ENCODE peak calls at places on chromosomes 2 and 18, in eight cellular contexts. G is neural progenitor cell, F is spleen, U is fibroblast of lung, K is cardiac muscle cell, Y is B cell, N is H9, D is endothelial cell. E is an unnamed sample.

GRCh38 chr2:236489895-236490404 is 79.7 kb upstream of the ACKR3 start:
- DNase-seq in K (no peak), U (no peak), G (no peak), F (no peak), N (no peak), D (no peak), Y (no peak), E (no peak)

GRCh38 chr2:138536302-138536701 is 34.7 kb downstream of the SPOPL start:
- DNase-seq in F (no peak), G (peak), N (peak), U (peak), D (no peak), Y (no peak), K (peak), E (peak)

GRCh38 chr2:32678825-32679224 is 51.0 kb downstream of the TTC27 start:
- DNase-seq in D (no peak), G (no peak), K (peak), U (peak), N (no peak), Y (no peak), F (no peak), E (no peak)

GRCh38 chr2:216352653-216353270 is 19.5 kb downstream of the MARCHF4 start:
- DNase-seq in F (no peak), N (no peak), Y (no peak), K (no peak), G (no peak), U (peak), D (no peak), E (no peak)

GRCh38 chr2:222518570-222519381 is 94.4 kb downstream of the SGPP2 start:
- DNase-seq in N (no peak), G (peak), D (no peak), F (no peak), K (peak), Y (no peak), U (peak), E (no peak)

GRCh38 chr2:20584045-20584636 is 66.8 kb downstream of the HS1BP3 start:
- DNase-seq in D (no peak), U (no peak), Y (no peak), F (peak), G (no peak), K (no peak), N (peak), E (no peak)

GRCh38 chr18:13126966-13127598 is 91.5 kb upstream of the LDLRAD4 start:
- DNase-seq in N (no peak), U (no peak), G (no peak), F (no peak), D (no peak), K (no peak), Y (no peak), E (no peak)

GRCh38 chr2:230898016-230898415 is 27.0 kb downstream of the GPR55 start:
- DNase-seq in N (peak), K (no peak), F (peak), D (no peak), U (no peak), G (no peak), Y (no peak), E (no peak)

GRCh38 chr2:155080394-155080793 is 381.9 kb downstream of the KCNJ3 start:
- DNase-seq in Y (no peak), G (no peak), N (no peak), U (no peak), D (no peak), K (no peak), F (no peak), E (no peak)

GRCh38 chr2:41998201-41998781 is 49.5 kb upstream of the PKDCC start:
- DNase-seq in U (no peak), Y (no peak), N (no peak), D (no peak), K (no peak), F (no peak), G (no peak), E (no peak)

GRCh38 chr18:22335644-22336275 is 82.0 kb downstream of the CTAGE1 start:
- DNase-seq in K (no peak), F (no peak), Y (no peak), N (no peak), G (no peak), U (no peak), D (peak), E (no peak)

GRCh38 chr2:201396595-201396994 is 39.5 kb upstream of the FLACC1 start:
- DNase-seq in K (no peak), G (no peak), Y (no peak), F (no peak), U (no peak), D (no peak), N (no peak), E (no peak)

GRCh38 chr2:165373322-165374025 is 96.0 kb upstream of the CSRNP3 start:
- DNase-seq in N (no peak), G (no peak), D (no peak), U (no peak), F (no peak), Y (no peak), K (no peak), E (no peak)

GRCh38 chr2:220006152-220006551 is 378.7 kb downstream of the SLC4A3 start:
- DNase-seq in N (no peak), D (no peak), Y (no peak), U (peak), F (no peak), G (no peak), K (peak), E (no peak)

GRCh38 chr2:56168163-56168562 is 15.6 kb upstream of the CCDC85A start:
- DNase-seq in G (no peak), D (no peak), N (no peak), U (peak), Y (no peak), F (no peak), K (peak), E (no peak)

GRCh38 chr2:118911936-118912335 is 30.1 kb upstream of the MARCO start:
- DNase-seq in G (no peak), F (no peak), D (no peak), K (no peak), U (no peak), N (no peak), Y (no peak), E (no peak)

GRCh38 chr18:21341141-21341540 is 99.1 kb downstream of the GREB1L start:
- DNase-seq in N (no peak), Y (no peak), K (no peak), F (no peak), D (no peak), U (peak), G (no peak), E (no peak)

GRCh38 chr2:15643209-15643500 is 51.5 kb downstream of the DDX1 start:
- DNase-seq in F (no peak), D (no peak), N (no peak), U (no peak), G (peak), K (no peak), Y (no peak), E (no peak)

GRCh38 chr2:98909381-98910211 is 26.4 kb downstream of the CRACDL start:
- DNase-seq in D (peak), G (peak), U (peak), F (peak), K (peak), N (peak), Y (no peak), E (no peak)

GRCh38 chr2:239714116-239714515 is 311.0 kb downstream of the NDUFA10 start:
- DNase-seq in F (peak), K (no peak), G (no peak), N (no peak), Y (no peak), U (no peak), D (no peak), E (no peak)

GRCh38 chr2:179239194-179239593 is 25.4 kb downstream of the SESTD1 start:
- DNase-seq in U (peak), K (no peak), F (no peak), G (no peak), Y (no peak), D (no peak), N (no peak), E (no peak)

GRCh38 chr2:120486946-120487345 is 141.0 kb downstream of the INHBB start:
- DNase-seq in U (no peak), F (peak), D (no peak), G (no peak), K (no peak), Y (no peak), N (no peak), E (no peak)

GRCh38 chr2:110115291-110116032 is at the start of gene MALL:
- DNase-seq in F (no peak), Y (no peak), D (peak), U (peak), K (no peak), G (peak), N (peak), E (no peak)

GRCh38 chr2:86806059-86806857 is 15.5 kb upstream of the CD8A start:
- DNase-seq in U (no peak), Y (no peak), G (no peak), N (no peak), K (no peak), D (no peak), F (no peak), E (no peak)

GRCh38 chr2:86809481-86810121 is 18.9 kb upstream of the CD8A start:
- DNase-seq in F (no peak), G (no peak), Y (peak), N (peak), D (no peak), U (no peak), K (no peak), E (no peak)

GRCh38 chr2:86807121-86807461 is 16.4 kb upstream of the CD8A start:
- DNase-seq in N (no peak), F (no peak), D (no peak), G (no peak), K (no peak), Y (no peak), U (no peak), E (no peak)

GRCh38 chr2:86808315-86809161 is 17.8 kb upstream of the CD8A start:
- DNase-seq in K (peak), F (peak), N (peak), D (peak), G (peak), Y (peak), U (peak), E (peak)

DNA sequence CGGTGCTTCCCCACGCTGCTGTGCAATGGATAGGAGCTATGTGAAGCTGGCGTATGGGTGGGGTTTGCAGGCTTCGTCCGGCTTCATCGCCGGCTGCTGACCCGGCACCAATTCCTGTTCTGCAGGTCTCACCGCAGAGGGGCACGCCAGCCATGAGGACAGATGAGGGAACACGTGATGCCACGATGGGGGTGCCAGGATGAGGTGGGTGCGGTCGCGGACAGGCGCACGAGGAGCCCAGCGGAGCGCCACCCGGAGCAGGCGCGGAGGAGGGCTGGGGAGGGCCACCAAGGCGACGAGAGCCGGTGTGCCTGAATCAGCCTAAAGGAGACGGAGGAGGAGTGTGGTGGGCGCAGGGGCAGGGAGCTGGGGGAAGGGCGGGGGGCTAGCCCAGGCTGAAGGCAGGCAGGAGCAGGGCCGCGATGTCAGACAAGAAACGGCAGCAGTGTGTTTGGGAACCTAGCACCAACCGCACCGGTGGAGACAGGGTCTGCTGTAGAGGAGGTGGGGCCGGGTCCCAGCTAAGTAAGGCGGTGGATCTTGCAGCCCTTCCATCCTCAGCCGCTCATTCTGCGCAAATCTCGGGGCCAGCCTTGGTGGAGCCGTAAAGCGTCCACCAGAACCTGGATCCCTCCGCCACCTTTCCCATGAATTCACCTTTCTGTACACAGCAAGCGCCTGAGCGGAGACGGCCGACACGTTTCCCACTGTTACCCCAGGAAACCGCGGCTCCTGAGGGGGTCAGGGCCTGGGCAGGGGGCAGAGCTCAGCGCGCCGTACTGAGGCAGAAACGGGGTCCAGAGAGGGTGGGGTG is 17.0 kb upstream of the CD8A start:
- DNase-seq in U (peak), F (peak), N (peak), D (peak), G (peak), K (peak), Y (peak), E (peak)
- TF ChIP-seq CTCF in U (no peak), F (no peak), N (no peak), D (no peak), G (no peak), K (no peak), Y (no peak), E (no peak)

DNA sequence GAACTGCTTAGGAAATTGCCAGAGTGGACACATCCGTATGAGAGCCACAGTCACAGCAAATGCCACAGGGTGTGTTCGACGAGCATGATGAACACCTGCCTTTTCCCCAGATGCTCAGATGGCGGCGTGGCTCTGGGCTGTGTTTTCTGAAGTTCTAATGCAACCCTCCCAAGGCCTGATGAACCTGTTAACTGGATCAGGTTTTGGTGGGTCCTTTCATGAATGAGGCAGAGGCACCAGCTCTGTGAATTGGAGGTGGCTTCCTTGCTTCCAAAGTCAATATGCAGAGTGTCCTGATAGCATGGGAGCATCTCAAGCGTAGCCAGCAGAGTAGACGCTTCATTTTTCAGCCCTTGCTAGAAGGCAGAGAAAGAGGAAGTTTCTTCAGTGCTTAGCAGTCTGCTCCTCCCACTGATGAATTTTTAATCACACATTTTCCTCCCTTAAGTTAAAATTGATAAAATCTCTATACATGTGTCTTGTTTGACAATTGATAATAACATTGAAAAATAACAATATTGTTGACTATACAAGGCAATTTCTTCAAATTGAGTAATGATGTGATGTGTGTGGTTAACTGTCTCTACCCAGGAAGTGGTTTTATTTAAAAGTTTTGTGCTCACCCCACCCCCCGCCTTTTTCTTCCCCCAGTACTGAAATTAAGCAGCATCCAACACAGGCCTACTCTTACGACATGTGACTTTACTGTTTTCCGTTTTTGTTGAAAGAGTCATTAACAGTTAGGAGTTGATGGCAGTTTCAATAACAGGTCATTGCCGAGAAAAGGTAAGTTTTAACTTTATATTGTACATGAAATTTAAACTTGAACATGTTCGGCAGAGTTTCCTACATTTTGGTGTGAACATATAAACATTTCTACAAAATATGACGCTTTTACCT is at the start of gene ARHGAP15:
- DNase-seq in U (no peak), F (peak), G (no peak), N (no peak), Y (peak), K (no peak), D (no peak), E (peak)
- TF ChIP-seq CTCF in U (no peak), F (no peak), G (no peak), N (no peak), Y (no peak), K (no peak), D (no peak), E (no peak)

DNA sequence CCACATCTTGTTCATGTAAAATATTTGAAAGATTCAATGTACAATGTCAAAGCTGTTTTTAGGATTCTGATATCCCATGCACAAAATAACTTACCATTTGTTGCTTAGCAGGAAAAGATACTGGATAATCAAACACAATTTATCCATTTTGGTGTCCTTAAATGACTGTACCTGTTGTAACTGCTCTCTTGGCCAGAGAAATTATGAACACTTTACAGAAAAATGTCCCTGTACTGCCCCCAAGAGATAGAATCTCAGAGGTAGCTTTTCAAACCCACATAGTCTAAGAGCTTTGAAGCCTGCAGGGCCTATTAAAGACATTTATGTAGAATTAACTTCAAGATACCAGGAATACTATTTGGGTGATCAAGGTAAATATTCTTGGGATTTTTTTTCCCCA is 12.2 kb upstream of the ME2 start:
- DNase-seq in K (peak), F (no peak), G (no peak), U (peak), D (no peak), Y (no peak), N (no peak), E (peak)
- TF ChIP-seq CTCF in K (peak), F (peak), G (no peak), U (peak), D (no peak), Y (no peak), N (no peak), E (no peak)

GRCh38 chr18:38752430-38752829 is 1186.8 kb upstream of the CELF4 start:
- DNase-seq in D (no peak), G (no peak), Y (no peak), K (no peak), U (no peak), N (no peak), F (no peak), E (no peak)
- TF ChIP-seq CTCF in D (no peak), G (no peak), Y (no peak), K (no peak), U (no peak), N (no peak), F (no peak), E (no peak)

GRCh38 chr2:102033750-102034682 is 42.3 kb downstream of the IL1R2 start:
- DNase-seq in U (no peak), D (no peak), Y (no peak), K (no peak), G (no peak), F (no peak), N (no peak), E (no peak)
- TF ChIP-seq CTCF in U (no peak), D (no peak), Y (no peak), K (no peak), G (no peak), F (no peak), N (no peak), E (no peak)